ENCODE peak calls at places on chromosomes 3 and 15, in five cellular contexts. X is fibroblast of mammary gland, U is HFFc6, P is natural killer cell, R is AG10803. T is an unnamed sample.

GRCh38 chr3:84175449-84175848 is 783.3 kb upstream of the CADM2 start:
- DNase-seq in X (no peak), U (no peak), P (no peak), R (no peak), T (no peak)

GRCh38 chr3:64209866-64210609 is 15.2 kb downstream of the PRICKLE2 start:
- DNase-seq in X (peak), U (no peak), P (no peak), R (peak), T (no peak)

GRCh38 chr3:13890377-13891016 is 10.6 kb upstream of the WNT7A start:
- DNase-seq in X (no peak), U (no peak), P (no peak), R (no peak), T (no peak)

GRCh38 chr3:193711523-193711963 is 118.5 kb downstream of the OPA1 start:
- DNase-seq in X (no peak), U (no peak), P (no peak), R (no peak), T (no peak)

GRCh38 chr15:80490431-80490990 is 86.3 kb downstream of the ARNT2 start:
- DNase-seq in X (no peak), U (no peak), P (no peak), R (no peak), T (no peak)

GRCh38 chr15:39133201-39133600 is 447.7 kb upstream of the THBS1 start:
- DNase-seq in X (peak), U (peak), P (no peak), R (peak), T (no peak)

GRCh38 chr3:50166309-50167019 is 11.3 kb downstream of the SEMA3F start:
- DNase-seq in X (no peak), U (no peak), P (no peak), R (no peak), T (no peak)

GRCh38 chr15:89556413-89557262 is 18.6 kb upstream of the TICRR start:
- DNase-seq in X (peak), U (peak), P (no peak), R (peak), T (no peak)

GRCh38 chr3:160748226-160748625 is 7.8 kb upstream of the PPM1L start:
- DNase-seq in X (no peak), U (no peak), P (no peak), R (no peak), T (no peak)

GRCh38 chr15:50953302-50953701 is 44.8 kb downstream of the AP4E1 start:
- DNase-seq in X (peak), U (peak), P (no peak), R (peak), T (no peak)

GRCh38 chr3:14228611-14229470 is 50.2 kb downstream of the LSM3 start:
- DNase-seq in X (no peak), U (peak), P (no peak), R (no peak), T (no peak)

GRCh38 chr15:60004019-60004845 is at the start of gene FOXB1:
- DNase-seq in X (no peak), U (no peak), P (no peak), R (no peak), T (no peak)

GRCh38 chr3:126742057-126742456 is 38.0 kb downstream of the CHCHD6 start:
- DNase-seq in X (no peak), U (no peak), P (no peak), R (no peak), T (no peak)

GRCh38 chr3:190699784-190700183 is 162.7 kb downstream of the GMNC start:
- DNase-seq in X (no peak), U (no peak), P (no peak), R (no peak), T (no peak)

GRCh38 chr3:190697502-190697830 is 165.0 kb downstream of the GMNC start:
- DNase-seq in X (no peak), U (no peak), P (no peak), R (no peak), T (no peak)

GRCh38 chr3:190697901-190698300 is 164.6 kb downstream of the GMNC start:
- DNase-seq in X (peak), U (peak), P (no peak), R (peak), T (no peak)

GRCh38 chr3:190696777-190697501 is 165.6 kb downstream of the GMNC start:
- DNase-seq in X (peak), U (peak), P (no peak), R (peak), T (no peak)

GRCh38 chr3:190701096-190701532 is 161.4 kb downstream of the GMNC start:
- DNase-seq in X (peak), U (peak), P (no peak), R (peak), T (no peak)
- TF ChIP-seq CTCF in X (peak), U (peak), P (no peak), R (peak), T (peak)

DNA sequence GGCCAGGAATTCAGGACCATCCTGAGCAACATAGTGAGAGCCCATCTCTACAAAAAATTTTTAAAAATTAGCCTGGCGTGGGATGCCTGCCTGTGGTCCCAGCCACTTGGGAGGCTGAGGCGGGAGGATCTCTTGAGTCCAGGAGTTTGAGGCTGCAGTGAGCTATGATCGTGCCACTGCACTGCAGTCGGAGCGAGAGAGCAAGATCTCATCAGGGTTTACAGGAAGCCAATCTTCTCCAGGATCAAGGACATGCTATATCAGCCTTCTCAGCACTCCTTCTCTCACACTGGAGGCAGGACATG is 451 bp upstream of the STOML1 start:
- DNase-seq in X (no peak), U (no peak), P (no peak), R (no peak), T (no peak)
- TF ChIP-seq CTCF in X (no peak), U (peak), P (peak), R (no peak), T (peak)

GRCh38 chr3:186514296-186515002 is 29.7 kb downstream of the CRYGS start:
- DNase-seq in X (no peak), U (no peak), P (no peak), R (no peak), T (no peak)
- TF ChIP-seq CTCF in X (peak), U (peak), P (no peak), R (peak), T (peak)

DNA sequence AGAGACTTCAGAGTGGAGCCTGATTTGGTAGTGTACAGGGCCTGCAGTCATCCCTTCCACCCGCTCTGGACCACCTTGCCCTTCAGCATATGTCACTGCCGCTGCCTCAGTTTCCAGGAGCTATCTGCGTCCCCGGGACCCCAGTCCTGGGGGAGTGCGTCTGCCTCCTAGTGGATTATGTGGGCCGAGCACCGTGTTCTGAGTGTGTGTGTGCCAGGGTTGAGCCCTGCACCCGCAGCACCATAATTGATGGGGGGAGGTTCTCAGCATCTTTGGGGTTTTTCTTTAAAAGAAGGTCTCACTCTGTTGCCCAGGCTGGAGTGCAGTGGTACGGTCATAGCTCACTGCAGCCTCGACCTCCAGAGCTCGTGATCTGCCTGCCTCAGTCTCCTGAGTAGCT is 33.6 kb downstream of the CD276 start:
- DNase-seq in X (no peak), U (no peak), P (no peak), R (no peak), T (no peak)
- TF ChIP-seq CTCF in X (peak), U (peak), P (no peak), R (peak), T (no peak)

DNA sequence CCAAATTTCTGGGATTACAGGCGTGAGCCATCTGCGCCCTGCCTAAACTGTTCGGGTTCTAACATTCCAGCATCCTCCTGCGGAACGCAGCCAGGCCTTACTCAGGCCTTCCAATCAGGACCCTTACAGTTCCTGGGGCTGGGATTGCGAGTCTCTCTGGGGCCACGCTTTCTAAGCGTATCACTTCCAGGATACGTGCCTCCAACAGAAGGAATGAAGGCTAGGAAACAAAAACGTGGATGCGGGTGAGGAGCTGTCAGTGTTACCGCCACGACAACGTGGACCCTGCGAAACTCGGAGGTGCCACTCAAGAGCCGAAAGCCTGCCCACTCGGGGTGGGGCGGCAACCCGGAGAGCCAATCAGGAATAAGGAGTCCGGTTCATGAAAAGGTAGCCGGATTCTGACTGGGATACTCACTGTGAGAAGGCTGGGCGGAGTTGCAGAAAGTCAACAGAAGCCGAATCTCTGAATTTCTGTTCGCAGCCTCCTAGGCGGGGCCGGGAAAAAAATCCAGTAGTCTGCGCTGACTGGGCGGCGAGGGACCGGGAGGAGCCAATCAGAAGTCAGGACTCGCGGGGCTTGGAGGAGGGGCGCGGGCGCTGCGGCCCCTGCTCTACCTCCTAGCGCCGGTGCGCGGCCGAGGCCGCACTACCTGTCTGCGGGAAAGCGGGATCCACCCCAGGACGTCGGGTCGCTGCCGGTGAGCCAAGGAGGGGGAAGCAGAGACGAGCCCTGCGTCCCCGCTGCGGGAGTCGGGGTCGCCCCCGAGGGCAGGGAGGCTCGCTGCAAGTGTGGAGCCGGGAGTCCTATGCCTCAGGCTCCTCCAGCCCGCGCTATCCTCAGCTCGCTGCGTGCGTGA is at the start of gene HYKK:
- DNase-seq in X (peak), U (peak), P (peak), R (peak), T (peak)
- TF ChIP-seq CTCF in X (no peak), U (no peak), P (no peak), R (no peak), T (no peak)

GRCh38 chr15:28017423-28017924 is 81.6 kb downstream of the OCA2 start:
- DNase-seq in X (no peak), U (no peak), P (no peak), R (no peak), T (no peak)
- TF ChIP-seq CTCF in X (no peak), U (no peak), P (no peak), R (no peak), T (no peak)

GRCh38 chr3:134456121-134456520 is 29.7 kb downstream of the ANAPC13 start:
- DNase-seq in X (no peak), U (no peak), P (no peak), R (no peak), T (no peak)

GRCh38 chr3:134457331-134458125 is 28.3 kb downstream of the ANAPC13 start:
- DNase-seq in X (no peak), U (no peak), P (no peak), R (peak), T (no peak)

GRCh38 chr3:134449951-134450350 is 35.8 kb downstream of the ANAPC13 start:
- DNase-seq in X (no peak), U (no peak), P (no peak), R (no peak), T (no peak)

GRCh38 chr3:134449277-134449676 is 36.5 kb downstream of the ANAPC13 start:
- DNase-seq in X (peak), U (peak), P (no peak), R (no peak), T (no peak)

DNA sequence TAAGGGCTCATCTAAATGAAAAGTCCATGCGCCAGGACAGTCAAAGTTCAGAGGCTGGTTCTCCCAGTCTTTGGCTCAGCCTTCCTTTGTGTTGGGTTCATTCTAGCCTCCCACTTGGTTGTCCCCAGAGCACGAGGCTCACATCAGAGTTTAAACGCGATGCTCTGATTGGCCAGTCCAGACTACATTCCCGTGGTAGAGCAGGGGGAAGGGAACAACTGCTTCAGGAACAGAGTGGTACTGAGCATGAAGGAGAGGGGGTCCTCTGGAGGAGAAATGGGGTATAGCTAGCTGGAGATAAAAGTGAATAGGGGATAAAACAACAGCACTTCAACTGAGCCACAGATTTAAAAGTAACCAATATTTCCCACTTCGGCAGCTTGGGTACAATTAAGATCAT is 32.2 kb downstream of the ANAPC13 start:
- DNase-seq in X (no peak), U (no peak), P (no peak), R (no peak), T (no peak)
- TF ChIP-seq CTCF in X (peak), U (peak), P (no peak), R (peak), T (no peak)

DNA sequence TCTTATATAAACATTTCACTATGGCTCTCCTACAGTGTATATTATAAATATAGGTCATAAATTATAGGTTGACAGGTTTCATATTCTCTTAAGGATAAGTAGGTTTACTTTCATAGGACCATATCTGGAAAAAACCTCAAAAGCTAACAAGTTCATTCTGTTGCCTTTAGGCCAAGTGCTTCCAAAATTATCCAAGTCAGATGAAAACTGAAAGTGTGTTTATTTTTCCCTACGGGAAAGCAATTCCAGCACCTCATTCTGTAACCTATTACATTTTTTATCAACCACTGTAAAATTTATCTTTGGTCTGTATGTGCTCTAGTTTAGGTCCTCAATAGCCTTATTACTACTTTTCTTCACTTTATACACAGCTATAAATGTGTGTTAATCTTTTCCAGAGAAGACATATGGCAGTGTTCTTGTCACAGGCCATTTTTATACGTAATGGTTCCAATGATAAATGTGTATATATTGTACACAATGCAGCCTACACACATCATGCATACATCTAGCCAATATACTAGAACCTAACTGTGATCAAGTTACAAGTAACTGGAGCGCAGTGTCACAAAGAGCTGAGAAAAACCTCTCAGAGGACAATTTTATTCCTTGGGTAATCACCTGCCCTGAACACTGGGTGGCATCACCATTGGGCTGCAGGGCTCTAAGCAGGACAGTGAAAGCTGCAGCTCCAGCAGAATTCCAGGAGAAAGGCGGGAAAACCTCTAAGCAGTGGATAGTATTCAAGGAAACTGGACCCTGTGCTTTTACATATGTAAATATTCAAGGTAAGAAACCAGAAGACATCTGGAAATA is 251.3 kb downstream of the CTNNB1 start:
- DNase-seq in X (no peak), U (peak), P (no peak), R (no peak), T (no peak)
- TF ChIP-seq CTCF in X (no peak), U (peak), P (no peak), R (peak), T (no peak)